ENCODE peak calls at places on chromosomes 2 and 18, in five cellular contexts. W is T-cell; T is T-helper 2 cell; S is stimulated activated CD4-positive, alpha-beta T cell treated with anti-CD3 and anti-CD28 coated beads, Interleukin-4, amount 100 ng/mL, for 48 hours; L is right cardiac atrium. R is an unnamed sample.

GRCh38 chr2:128274218-128274617 is 44.5 kb downstream of the HS6ST1 start:
- DNase-seq in W (no peak), T (no peak), L (no peak), S (no peak), R (no peak)

GRCh38 chr2:219230201-219230540 is 565 bp downstream of the ANKZF1 start:
- DNase-seq in T (no peak), S (peak), L (peak), W (no peak), R (no peak)

GRCh38 chr2:11097038-11097720 is 58.1 kb upstream of the SLC66A3 start:
- DNase-seq in W (no peak), T (no peak), S (no peak), L (peak), R (no peak)

GRCh38 chr2:182642328-182642727 is 73.7 kb upstream of the DNAJC10 start:
- DNase-seq in T (no peak), W (no peak), S (no peak), L (peak), R (no peak)

GRCh38 chr2:96240341-96241038 is 25.3 kb downstream of the TMEM127 start:
- DNase-seq in T (no peak), S (no peak), L (no peak), W (no peak), R (peak)

GRCh38 chr18:29377346-29377745 is 1200.4 kb upstream of the CDH2 start:
- DNase-seq in S (no peak), W (no peak), L (no peak), T (no peak), R (no peak)

GRCh38 chr2:68811364-68811763 is 59.8 kb downstream of the BMP10 start:
- DNase-seq in S (no peak), W (no peak), L (peak), T (no peak), R (no peak)

GRCh38 chr2:116489944-116490343 is 1324.5 kb upstream of the DDX18 start:
- DNase-seq in T (no peak), S (no peak), W (no peak), L (no peak), R (no peak)

GRCh38 chr2:102114290-102114721 is 28.2 kb upstream of the IL1R1 start:
- DNase-seq in L (no peak), S (peak), T (no peak), W (no peak), R (no peak)

GRCh38 chr2:72024451-72025175 is 123.0 kb downstream of the CYP26B1 start:
- DNase-seq in T (no peak), L (no peak), S (no peak), W (no peak), R (no peak)

GRCh38 chr2:240465765-240466578 is 30.5 kb downstream of the GPC1 start:
- DNase-seq in S (no peak), L (peak), T (peak), W (no peak), R (no peak)

GRCh38 chr2:218072002-218072401 is 2.9 kb downstream of the RUFY4 start:
- DNase-seq in S (no peak), T (no peak), L (no peak), W (no peak), R (no peak)

GRCh38 chr2:128493880-128494279 is 175.2 kb upstream of the HS6ST1 start:
- DNase-seq in T (no peak), W (no peak), S (no peak), L (no peak), R (no peak)

GRCh38 chr2:88181511-88181910 is 11.4 kb downstream of the THNSL2 start:
- DNase-seq in S (no peak), T (no peak), W (no peak), L (no peak), R (no peak)

GRCh38 chr18:59760212-59760997 is 63.2 kb upstream of the CCBE1 start:
- DNase-seq in T (no peak), S (no peak), W (no peak), L (no peak), R (no peak)

GRCh38 chr2:215880970-215881369 is 132.4 kb downstream of the MREG start:
- DNase-seq in L (no peak), T (no peak), W (no peak), S (no peak), R (no peak)

GRCh38 chr18:52190630-52191029 is 149.4 kb upstream of the DCC start:
- DNase-seq in S (no peak), T (no peak), W (no peak), L (no peak), R (no peak)

GRCh38 chr2:170533156-170533555 is 182.0 kb upstream of the SP5 start:
- DNase-seq in W (no peak), L (no peak), T (no peak), S (no peak), R (no peak)

GRCh38 chr2:30662268-30663131 is 144.7 kb downstream of the CAPN13 start:
- DNase-seq in W (no peak), T (no peak), S (no peak), L (no peak), R (no peak)

GRCh38 chr2:228688007-228688645 is 506.6 kb upstream of the SPHKAP start:
- DNase-seq in S (no peak), T (no peak), L (no peak), W (no peak), R (no peak)

GRCh38 chr2:199223791-199224190 is 233.9 kb downstream of the SATB2 start:
- DNase-seq in L (no peak), T (no peak), S (no peak), W (no peak), R (no peak)

R was measured in cerebellar nuclear complex.